ENCODE peak calls at places on chromosomes 13 and 19, in ten cellular contexts. J, T, S, G, H, F, A, M, E and R are unnamed samples.

GRCh38 chr13:44281252-44282000 is 92.2 kb upstream of the SERP2 start:
- DNase-seq in J (no peak), T (no peak), S (no peak), G (no peak), H (no peak), F (no peak), A (no peak), M (no peak), E (no peak), R (no peak)

GRCh38 chr13:68051910-68052309 is 821.8 kb upstream of the PCDH9 start:
- DNase-seq in J (no peak), T (no peak), S (no peak), G (no peak), H (no peak), F (no peak), A (no peak), M (no peak), E (no peak), R (no peak)

GRCh38 chr13:83065136-83065535 is 817.1 kb downstream of the SLITRK1 start:
- DNase-seq in J (no peak), T (no peak), S (no peak), G (no peak), H (no peak), F (no peak), A (peak), M (peak), E (peak), R (no peak)

GRCh38 chr13:25743426-25743825 is 308.4 kb downstream of the SHISA2 start:
- DNase-seq in J (no peak), T (no peak), S (no peak), G (no peak), H (no peak), F (no peak), A (no peak), M (peak), E (no peak), R (no peak)

GRCh38 chr19:49913720-49914119 is 15.3 kb upstream of the ATF5 start:
- DNase-seq in J (no peak), T (no peak), S (no peak), G (no peak), H (no peak), F (no peak), A (no peak), M (no peak), E (no peak), R (no peak)

GRCh38 chr13:41649659-41650058 is 192.3 kb downstream of the RGCC start:
- DNase-seq in J (peak), T (no peak), S (no peak), G (peak), H (no peak), F (no peak), A (peak), M (no peak), E (no peak), R (no peak)

GRCh38 chr13:49995535-49996165 is 1.2 kb upstream of the TRIM13 start:
- DNase-seq in J (no peak), T (peak), S (no peak), G (peak), H (no peak), F (no peak), A (no peak), M (no peak), E (no peak), R (no peak)

GRCh38 chr19:3586124-3586626 is 897 bp downstream of the GIPC3 start:
- DNase-seq in J (no peak), T (no peak), S (peak), G (peak), H (no peak), F (no peak), A (peak), M (no peak), E (no peak), R (no peak)

GRCh38 chr13:67619346-67619745 is 389.2 kb upstream of the PCDH9 start:
- DNase-seq in J (no peak), T (no peak), S (no peak), G (no peak), H (no peak), F (no peak), A (no peak), M (no peak), E (no peak), R (no peak)

GRCh38 chr13:21216332-21216731 is 39.9 kb downstream of the MRPL57 start:
- DNase-seq in J (no peak), T (no peak), S (no peak), G (no peak), H (no peak), F (no peak), A (no peak), M (no peak), E (no peak), R (no peak)

GRCh38 chr19:30741539-30741938 is 369.4 kb downstream of the ZNF536 start:
- DNase-seq in J (no peak), T (no peak), S (no peak), G (no peak), H (no peak), F (no peak), A (no peak), M (no peak), E (no peak), R (no peak)

GRCh38 chr19:19642506-19643157 is 825 bp downstream of the GMIP start:
- DNase-seq in J (no peak), T (peak), S (peak), G (peak), H (no peak), F (no peak), A (peak), M (no peak), E (no peak), R (no peak)

GRCh38 chr13:98598043-98598442 is 21.1 kb upstream of the STK24 start:
- DNase-seq in J (no peak), T (no peak), S (no peak), G (no peak), H (no peak), F (no peak), A (peak), M (no peak), E (no peak), R (no peak)

GRCh38 chr13:43134896-43135295 is 111.5 kb downstream of the DNAJC15 start:
- DNase-seq in J (no peak), T (no peak), S (no peak), G (peak), H (no peak), F (no peak), A (no peak), M (no peak), E (no peak), R (no peak)

GRCh38 chr13:50268500-50268899 is 253.3 kb downstream of the KCNRG start:
- DNase-seq in J (no peak), T (no peak), S (no peak), G (no peak), H (no peak), F (no peak), A (no peak), M (no peak), E (no peak), R (no peak)

GRCh38 chr19:46878613-46879375 is 18.0 kb downstream of the ARHGAP35 start:
- DNase-seq in J (no peak), T (no peak), S (no peak), G (no peak), H (no peak), F (peak), A (no peak), M (peak), E (peak), R (no peak)

GRCh38 chr13:39417643-39418042 is 185.3 kb downstream of the LHFPL6 start:
- DNase-seq in J (no peak), T (no peak), S (no peak), G (no peak), H (no peak), F (peak), A (no peak), M (peak), E (no peak), R (no peak)

GRCh38 chr13:105918842-105919741 is 616.4 kb downstream of the EFNB2 start:
- DNase-seq in J (peak), T (no peak), S (no peak), G (no peak), H (no peak), F (peak), A (peak), M (peak), E (no peak), R (peak)

GRCh38 chr13:51292000-51292550 is 47.4 kb upstream of the SERPINE3 start:
- DNase-seq in J (no peak), T (no peak), S (no peak), G (no peak), H (no peak), F (no peak), A (no peak), M (no peak), E (no peak), R (no peak)

GRCh38 chr19:10258080-10258710 is 6.2 kb downstream of the MRPL4 start:
- DNase-seq in J (no peak), T (no peak), S (no peak), G (no peak), H (no peak), F (no peak), A (no peak), M (no peak), E (no peak), R (no peak)

GRCh38 chr19:15256708-15257331 is 24.6 kb upstream of the EPHX3 start:
- DNase-seq in J (no peak), T (no peak), S (no peak), G (no peak), H (no peak), F (no peak), A (no peak), M (no peak), E (no peak), R (no peak)

GRCh38 chr13:43573787-43574562 is 212.8 kb downstream of the ENOX1 start:
- DNase-seq in J (no peak), T (no peak), S (no peak), G (no peak), H (no peak), F (no peak), A (no peak), M (no peak), E (no peak), R (no peak)

GRCh38 chr19:14582894-14583340 is at the start of gene CLEC17A:
- DNase-seq in J (no peak), T (peak), S (no peak), G (peak), H (no peak), F (no peak), A (no peak), M (no peak), E (no peak), R (no peak)

GRCh38 chr19:11849264-11849615 is 714 bp downstream of the ZNF439 start:
- DNase-seq in J (no peak), T (no peak), S (no peak), G (peak), H (no peak), F (no peak), A (no peak), M (no peak), E (no peak), R (no peak)